ENCODE peak calls at places on chromosomes 3 and 15, in four cellular contexts. Z is OCI-LY7, R is colonic mucosa, C is fibroblast of mammary gland. Y is an unnamed sample.
A peak's percentile ranks its signal among the peaks of the same experiment; 100 is the strongest.

GRCh38 chr15:74369084-74369745 is 1.8 kb upstream of the CYP11A1 start:
- DNase-seq in Z (no peak), R (no peak), C (no peak), Y (no peak)

GRCh38 chr3:155079795-155080546 is at the start of gene MME:
- DNase-seq in Z (peak; percentile 78), R (no peak), C (peak; percentile 82), Y (no peak)

GRCh38 chr3:152235709-152236298 is 32.9 kb upstream of the MBNL1 start:
- DNase-seq in Z (no peak), R (no peak), C (peak; percentile 74), Y (no peak)

GRCh38 chr15:101288905-101289513 is 6.0 kb downstream of the SNRPA1 start:
- DNase-seq in Z (peak; percentile 76), R (no peak), C (peak; percentile 61), Y (no peak)

GRCh38 chr3:98657429-98657828 is 64.0 kb upstream of the CPOX start:
- DNase-seq in Z (no peak), R (peak; percentile 39), C (peak; percentile 9), Y (peak; percentile 65)

GRCh38 chr3:8532251-8532831 is 30.7 kb downstream of the LMCD1 start:
- DNase-seq in Z (no peak), R (no peak), C (peak; percentile 94), Y (no peak)

GRCh38 chr3:79564192-79564591 is 203.6 kb downstream of the ROBO1 start:
- DNase-seq in Z (no peak), R (no peak), C (no peak), Y (no peak)

GRCh38 chr15:62847900-62848489 is 194.6 kb upstream of the TPM1 start:
- DNase-seq in Z (peak; percentile 24), R (peak; percentile 84), C (peak; percentile 68), Y (peak; percentile 81)

GRCh38 chr3:99119312-99119810 is 217.9 kb upstream of the DCBLD2 start:
- DNase-seq in Z (no peak), R (no peak), C (peak; percentile 40), Y (no peak)

GRCh38 chr3:87333393-87333892 is 57.1 kb upstream of the POU1F1 start:
- DNase-seq in Z (no peak), R (peak; percentile 44), C (peak; percentile 48), Y (peak; percentile 40)

GRCh38 chr3:166837535-166837934 is 542.6 kb downstream of the ZBBX start:
- DNase-seq in Z (peak; percentile 24), R (no peak), C (peak; percentile 8), Y (no peak)

GRCh38 chr3:76352848-76353130 is 567.4 kb upstream of the ZNF717 start:
- DNase-seq in Z (no peak), R (no peak), C (no peak), Y (no peak)

GRCh38 chr3:37458162-37458895 is 283.9 kb upstream of the LRRFIP2 start:
- DNase-seq in Z (no peak), R (no peak), C (peak; percentile 6), Y (no peak)

GRCh38 chr3:65526656-65527055 is 512.1 kb downstream of the MAGI1 start:
- DNase-seq in Z (no peak), R (no peak), C (no peak), Y (no peak)

GRCh38 chr3:183503738-183504137 is 51.8 kb downstream of the KLHL6 start:
- DNase-seq in Z (no peak), R (no peak), C (no peak), Y (no peak)

GRCh38 chr15:62115847-62116246 is 49.1 kb downstream of the C2CD4A start:
- DNase-seq in Z (no peak), R (no peak), C (no peak), Y (no peak)

GRCh38 chr3:15360786-15361493 is 28.6 kb upstream of the SH3BP5 start:
- DNase-seq in Z (peak; percentile 36), R (no peak), C (peak; percentile 83), Y (no peak)

GRCh38 chr3:195012100-195012499 is 258.9 kb downstream of the XXYLT1 start:
- DNase-seq in Z (no peak), R (no peak), C (no peak), Y (no peak)

GRCh38 chr3:127750226-127751031 is 71.9 kb downstream of the MGLL start:
- DNase-seq in Z (peak; percentile 60), R (no peak), C (peak; percentile 94), Y (peak; percentile 43)

GRCh38 chr3:67595424-67595823 is 59.0 kb downstream of the SUCLG2 start:
- DNase-seq in Z (no peak), R (no peak), C (no peak), Y (no peak)

GRCh38 chr3:67598814-67599556 is 55.4 kb downstream of the SUCLG2 start:
- DNase-seq in Z (no peak), R (no peak), C (no peak), Y (no peak)

GRCh38 chr3:67593761-67594234 is 60.6 kb downstream of the SUCLG2 start:
- DNase-seq in Z (peak; percentile 18), R (no peak), C (peak; percentile 68), Y (no peak)
- TF ChIP-seq CTCF in Z (peak; percentile 55), R (no peak), C (peak; percentile 11), Y (no peak)

GRCh38 chr3:58167431-58168351 is 43.1 kb downstream of the DNASE1L3 start:
- DNase-seq in Z (peak; percentile 69), R (peak; percentile 69), C (peak; percentile 65), Y (peak; percentile 80)
- TF ChIP-seq CTCF in Z (peak; percentile 95), R (peak; percentile 92), C (peak; percentile 94), Y (peak; percentile 92)

DNA sequence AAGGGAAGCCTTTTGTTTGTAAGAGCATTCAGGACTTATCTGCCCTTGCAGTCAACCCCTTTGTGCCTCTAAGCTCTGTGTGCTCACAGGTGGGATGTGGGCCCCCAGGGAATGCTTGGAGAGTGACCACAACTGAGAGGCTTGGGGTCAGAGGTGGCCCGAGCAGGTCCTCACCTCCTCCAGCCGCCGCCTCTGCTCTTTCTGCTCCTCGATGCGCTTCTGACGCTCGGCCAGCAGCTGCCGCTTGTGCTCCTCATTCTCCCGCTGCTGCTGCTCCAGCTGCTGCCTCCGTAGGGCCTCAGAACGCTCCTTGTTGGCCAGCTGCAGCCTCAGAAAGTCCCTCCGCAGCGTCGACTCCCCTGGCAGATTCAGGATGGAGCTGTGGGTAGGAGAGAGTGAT is 130.8 kb upstream of the SLC2A2 start:
- DNase-seq in Z (no peak), R (no peak), C (peak; percentile 28), Y (no peak)
- TF ChIP-seq CTCF in Z (no peak), R (no peak), C (no peak), Y (no peak)

GRCh38 chr15:92633418-92633817 is 22.2 kb downstream of the FAM174B start:
- DNase-seq in Z (no peak), R (no peak), C (no peak), Y (no peak)

GRCh38 chr15:92629276-92629974 is 26.1 kb downstream of the FAM174B start:
- DNase-seq in Z (no peak), R (no peak), C (no peak), Y (peak; percentile 26)

GRCh38 chr15:92629975-92630626 is 25.5 kb downstream of the FAM174B start:
- DNase-seq in Z (no peak), R (no peak), C (no peak), Y (peak; percentile 14)

GRCh38 chr15:92633001-92633400 is 22.6 kb downstream of the FAM174B start:
- DNase-seq in Z (no peak), R (no peak), C (no peak), Y (no peak)

DNA sequence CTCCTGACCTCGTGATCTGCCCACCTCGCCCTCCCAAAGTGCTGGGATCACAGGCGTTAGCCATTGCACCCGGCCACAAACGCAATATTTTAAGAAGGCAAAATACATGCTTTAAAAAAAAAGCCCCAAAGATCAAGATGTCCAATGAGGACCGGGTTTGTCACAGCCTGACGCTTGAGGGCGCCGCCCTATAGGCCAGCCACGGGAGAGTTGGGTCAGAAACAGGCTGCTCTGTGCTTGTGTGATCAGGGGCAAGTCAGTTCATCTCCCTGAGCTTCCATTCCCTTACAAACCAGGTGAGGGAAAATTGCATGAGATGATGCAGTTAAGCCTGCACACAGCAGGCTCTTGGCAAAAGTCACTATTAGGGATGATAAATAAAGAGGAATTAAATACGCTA is 23.9 kb downstream of the FAM174B start:
- DNase-seq in Z (no peak), R (no peak), C (no peak), Y (peak; percentile 12)
- TF ChIP-seq CTCF in Z (peak; percentile 47), R (no peak), C (no peak), Y (peak; percentile 11)

Y was measured in activated CD8-positive, alpha-beta T cell treated with anti-CD3 and anti-CD28 coated beads for 36 hours.